ENCODE peak calls at places on chromosomes 11 and 22, in four cellular contexts. W is H1, K is HepG2, Z is K562. S is an unnamed sample.

GRCh38 chr11:27055065-27055682 is 14.6 kb downstream of the BBOX1 start:
- DNase-seq in W (no peak), K (peak; percentile 96), Z (no peak), S (no peak)

GRCh38 chr11:123704341-123704740 is 37.1 kb downstream of the ZNF202 start:
- DNase-seq in W (no peak), K (no peak), Z (no peak), S (peak; percentile 24)

GRCh38 chr11:77249427-77249826 is 52.1 kb downstream of the GDPD4 start:
- DNase-seq in W (no peak), K (no peak), Z (no peak), S (no peak)

GRCh38 chr22:48106715-48107259 is 1344.3 kb downstream of the TBC1D22A start:
- DNase-seq in W (no peak), K (no peak), Z (no peak), S (no peak)

GRCh38 chr11:116852261-116853125 is 15.1 kb upstream of the APOA1 start:
- DNase-seq in W (no peak), K (no peak), Z (no peak), S (no peak)

GRCh38 chr11:119065369-119065768 is 2.2 kb upstream of the VPS11 start:
- DNase-seq in W (no peak), K (peak; percentile 47), Z (peak; percentile 80), S (peak; percentile 71)

GRCh38 chr11:26626346-26626745 is 54.3 kb upstream of the MUC15 start:
- DNase-seq in W (no peak), K (no peak), Z (no peak), S (no peak)

GRCh38 chr22:31272522-31273446 is 19.5 kb downstream of the PIK3IP1 start:
- DNase-seq in W (no peak), K (peak; percentile 52), Z (peak; percentile 59), S (peak; percentile 91)

GRCh38 chr22:49483946-49484345 is 343.7 kb downstream of the BRD1 start:
- DNase-seq in W (no peak), K (no peak), Z (no peak), S (no peak)

GRCh38 chr22:34072585-34072984 is 152.3 kb upstream of the LARGE1 start:
- DNase-seq in W (no peak), K (no peak), Z (no peak), S (no peak)

GRCh38 chr11:69808708-69809107 is 10.5 kb downstream of the FGF3 start:
- DNase-seq in W (no peak), K (no peak), Z (no peak), S (peak; percentile 28)

GRCh38 chr11:62689421-62690183 is at the start of gene LRRN4CL:
- DNase-seq in W (no peak), K (no peak), Z (no peak), S (no peak)

GRCh38 chr22:24824915-24825314 is 18.9 kb downstream of the SGSM1 start:
- DNase-seq in W (no peak), K (no peak), Z (no peak), S (no peak)

GRCh38 chr11:69691449-69691848 is 12.4 kb downstream of the FGF19 start:
- DNase-seq in W (no peak), K (no peak), Z (peak; percentile 31), S (no peak)

GRCh38 chr11:126518130-126518995 is 162.9 kb downstream of the ST3GAL4 start:
- DNase-seq in W (no peak), K (no peak), Z (no peak), S (no peak)

GRCh38 chr22:20508815-20509271 is 1.4 kb downstream of the MED15 start:
- DNase-seq in W (no peak), K (no peak), Z (peak; percentile 74), S (no peak)

GRCh38 chr22:20510811-20511577 is 3.6 kb downstream of the MED15 start:
- DNase-seq in W (no peak), K (no peak), Z (no peak), S (no peak)

GRCh38 chr22:20511578-20512259 is 4.3 kb downstream of the MED15 start:
- DNase-seq in W (no peak), K (no peak), Z (peak; percentile 78), S (no peak)

GRCh38 chr22:20507253-20508066 is at the start of gene MED15:
- DNase-seq in W (peak; percentile 63), K (peak; percentile 87), Z (peak; percentile 100), S (peak; percentile 98)

GRCh38 chr22:20509344-20510047 is 2.1 kb downstream of the MED15 start:
- DNase-seq in W (no peak), K (peak; percentile 84), Z (peak; percentile 95), S (peak; percentile 41)
- H2AFZ ChIP-seq in W (no peak overlapping the region), K (no peak overlapping the region), Z (no peak overlapping the region), S (no peak overlapping the region)

DNA sequence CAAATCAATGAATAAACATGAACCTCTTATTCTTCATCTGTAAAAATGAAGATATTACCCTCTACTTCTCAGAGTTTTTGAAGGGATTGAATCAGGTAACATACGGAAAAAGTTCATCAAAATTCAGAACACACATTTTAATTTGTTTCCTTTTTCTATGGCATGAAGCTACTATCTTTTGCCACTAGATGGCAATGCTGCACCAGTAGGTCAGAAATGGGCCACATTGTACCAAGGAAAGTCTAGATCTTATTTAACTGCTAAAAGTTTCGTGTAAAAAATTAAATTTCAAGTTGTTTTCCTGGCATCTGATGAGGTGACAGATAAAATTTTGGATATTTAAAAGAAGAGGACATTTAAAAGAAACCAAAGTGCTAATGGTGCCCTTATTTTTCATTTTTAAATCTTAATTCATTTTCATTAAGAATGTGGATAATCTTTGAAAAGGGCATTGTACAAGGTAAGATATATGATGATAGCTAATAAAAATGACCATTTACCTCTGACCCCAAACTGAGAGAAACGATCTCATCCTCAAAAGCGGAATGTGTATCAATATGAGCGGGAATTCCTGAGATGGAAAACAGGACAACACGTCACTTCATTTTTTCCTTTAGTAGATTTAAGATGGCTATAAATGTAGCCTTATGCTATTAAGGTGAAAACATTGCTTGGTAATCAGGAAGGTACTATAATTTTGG is 16.1 kb downstream of the ALKBH8 start:
- DNase-seq in W (no peak), K (peak; percentile 29), Z (peak; percentile 60), S (peak; percentile 64)
- TF ChIP-seq CREB1 in W (no peak), K (no peak), Z (no peak), S (no peak)

GRCh38 chr11:129695543-129696308 is 119.9 kb upstream of the TMEM45B start:
- DNase-seq in W (peak; percentile 41), K (peak; percentile 46), Z (peak; percentile 71), S (peak; percentile 89)

GRCh38 chr11:129698212-129698611 is 117.4 kb upstream of the TMEM45B start:
- DNase-seq in W (no peak), K (no peak), Z (no peak), S (no peak)

GRCh38 chr11:129694966-129695365 is 120.7 kb upstream of the TMEM45B start:
- DNase-seq in W (no peak), K (no peak), Z (no peak), S (no peak)

GRCh38 chr11:129694538-129694937 is 121.1 kb upstream of the TMEM45B start:
- DNase-seq in W (no peak), K (no peak), Z (peak; percentile 38), S (peak; percentile 32)

GRCh38 chr11:129696309-129696989 is 119.2 kb upstream of the TMEM45B start:
- DNase-seq in W (no peak), K (no peak), Z (no peak), S (no peak)
- TF ChIP-seq CTCF in W (no peak), K (no peak), Z (no peak), S (no peak)

GRCh38 chr22:38953577-38954413 is 3.6 kb upstream of the APOBEC3A start:
- DNase-seq in W (no peak), K (no peak), Z (no peak), S (no peak)
- H2AFZ ChIP-seq in W (no peak overlapping the region), K (no peak overlapping the region), Z (no peak overlapping the region), S (no peak overlapping the region)

DNA sequence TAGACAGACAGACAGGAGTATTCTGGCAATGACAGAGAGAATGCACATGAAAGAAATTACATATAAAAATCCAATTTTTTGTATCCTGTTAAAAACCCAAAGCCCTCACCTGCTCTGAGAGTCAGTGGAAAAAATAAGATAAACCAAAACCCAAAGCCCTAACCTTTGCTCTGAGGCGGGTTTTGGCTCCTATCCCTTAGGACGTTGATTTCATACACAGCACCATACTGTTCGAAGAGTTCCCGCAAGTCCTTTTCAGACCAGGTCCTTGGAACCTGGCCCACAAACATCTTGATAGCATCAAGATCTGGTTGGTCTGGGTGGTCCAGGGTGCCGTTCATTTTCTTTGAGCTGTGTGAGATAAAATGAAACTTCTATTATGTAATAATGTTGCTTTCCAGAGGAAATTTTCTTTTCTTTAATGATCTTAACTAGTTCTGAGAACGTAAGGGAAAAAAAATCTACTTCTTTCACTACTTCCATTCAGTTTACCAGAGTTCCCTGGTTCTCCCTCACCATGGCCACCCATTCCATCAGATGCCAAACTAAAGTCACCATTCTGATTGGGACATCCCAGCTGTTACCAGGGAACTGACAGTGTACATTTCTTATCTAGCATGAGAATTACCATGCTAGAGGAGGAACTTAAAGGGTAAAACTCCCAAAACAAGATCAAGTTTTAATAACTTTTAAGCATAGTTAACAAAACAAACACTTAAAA is 39.9 kb upstream of the RAPSN start:
- DNase-seq in W (no peak), K (no peak), Z (no peak), S (no peak)
- TF ChIP-seq CREB1 in W (no peak), K (no peak), Z (no peak), S (no peak)

DNA sequence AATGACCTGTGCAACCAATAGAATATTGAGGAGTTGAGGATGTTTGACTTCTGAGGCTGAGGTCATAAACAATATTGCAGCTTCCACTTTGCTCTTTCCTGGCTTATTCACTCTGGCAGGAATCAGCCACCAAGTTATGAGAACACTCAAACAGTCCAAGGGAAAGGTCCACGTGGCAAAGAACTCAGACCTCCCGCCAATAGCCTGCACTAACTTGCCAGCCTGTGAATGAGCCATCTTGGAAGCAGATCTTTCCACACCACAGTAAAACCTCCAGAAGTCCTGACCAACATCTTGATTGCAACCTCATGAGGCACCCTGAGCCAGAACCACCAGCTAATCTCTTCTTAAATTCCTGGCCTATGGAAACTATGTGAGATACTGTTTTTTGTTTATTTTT is 22.7 kb upstream of the PICALM start:
- DNase-seq in W (no peak), K (no peak), Z (no peak), S (no peak)
- TF ChIP-seq CTCF in W (no peak), K (no peak), Z (no peak), S (no peak)

DNA sequence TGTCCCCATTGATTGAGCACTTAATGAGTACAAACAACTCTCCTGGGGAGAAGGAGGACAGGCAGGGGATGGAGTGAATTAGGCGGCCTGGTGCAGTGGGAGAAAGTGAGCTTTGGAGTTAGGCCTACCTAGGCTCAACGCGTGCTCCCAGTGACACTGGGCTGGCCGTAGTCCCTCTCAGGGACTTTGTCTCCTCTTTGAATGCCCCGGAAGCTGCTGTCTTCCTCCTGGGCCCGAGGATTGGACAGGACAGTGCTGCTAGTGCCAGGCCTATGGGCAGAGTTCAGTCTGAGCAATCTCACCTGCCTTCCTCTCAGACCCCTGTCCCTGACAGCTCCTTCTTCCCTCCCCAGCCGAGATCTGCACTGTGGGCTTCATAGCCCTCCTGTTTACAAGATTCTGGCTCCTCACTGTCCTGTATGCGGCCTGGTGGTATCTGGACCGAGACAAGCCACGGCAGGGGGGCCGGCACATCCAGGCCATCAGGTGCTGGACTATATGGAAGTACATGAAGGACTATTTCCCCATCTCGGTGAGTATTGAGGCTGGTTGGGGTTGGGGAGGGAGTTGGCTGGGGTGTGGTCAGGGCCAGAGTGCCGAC is 2.1 kb downstream of the MOGAT2 start:
- DNase-seq in W (no peak), K (peak; percentile 73), Z (no peak), S (no peak)
- H2AFZ ChIP-seq in W (no peak overlapping the region), K (peak overlapping the region; percentile 60), Z (no peak overlapping the region), S (no peak overlapping the region)

GRCh38 chr22:50684986-50685385 is 12.4 kb downstream of the SHANK3 start:
- DNase-seq in W (no peak), K (no peak), Z (no peak), S (no peak)
- TF ChIP-seq CREB1 in W (no peak), K (no peak), Z (no peak), S (no peak)